ENCODE peak calls at places on chromosomes 5 and 9, in five cellular contexts. One of them, this sample, is unnamed.

GRCh38 chr5:109062669-109063068 is 315.0 kb downstream of the FER start:
- DNase-seq in DMS53: no peak
- DNase-seq in lower leg skin: no peak
- DNase-seq in neural crest cell: no peak
- DNase-seq in GM03348: peak
- DNase-seq in this sample: no peak

GRCh38 chr5:8458038-8458383 is 589.1 kb downstream of the MTRR start:
- DNase-seq in DMS53: peak
- DNase-seq in lower leg skin: no peak
- DNase-seq in neural crest cell: no peak
- DNase-seq in GM03348: no peak
- DNase-seq in this sample: no peak

GRCh38 chr5:82297711-82298110 is 19.6 kb upstream of the RPS23 start:
- DNase-seq in DMS53: no peak
- DNase-seq in lower leg skin: no peak
- DNase-seq in neural crest cell: no peak
- DNase-seq in GM03348: no peak
- DNase-seq in this sample: no peak

GRCh38 chr5:171450423-171451246 is 31.2 kb downstream of the FGF18 start:
- DNase-seq in DMS53: no peak
- DNase-seq in lower leg skin: peak
- DNase-seq in neural crest cell: peak
- DNase-seq in GM03348: peak
- DNase-seq in this sample: peak

GRCh38 chr5:143685416-143685815 is 126.5 kb upstream of the HMHB1 start:
- DNase-seq in DMS53: peak
- DNase-seq in lower leg skin: no peak
- DNase-seq in neural crest cell: no peak
- DNase-seq in GM03348: peak
- DNase-seq in this sample: no peak

GRCh38 chr5:27266184-27266583 is 227.8 kb upstream of the CDH9 start:
- DNase-seq in DMS53: no peak
- DNase-seq in lower leg skin: no peak
- DNase-seq in neural crest cell: no peak
- DNase-seq in GM03348: no peak
- DNase-seq in this sample: no peak

GRCh38 chr5:90402521-90403255 is 6.9 kb downstream of the CETN3 start:
- DNase-seq in DMS53: no peak
- DNase-seq in lower leg skin: no peak
- DNase-seq in neural crest cell: no peak
- DNase-seq in GM03348: no peak
- DNase-seq in this sample: no peak

GRCh38 chr5:145775893-145776444 is 59.2 kb downstream of the PRELID2 start:
- DNase-seq in DMS53: peak
- DNase-seq in lower leg skin: no peak
- DNase-seq in neural crest cell: no peak
- DNase-seq in GM03348: peak
- DNase-seq in this sample: no peak

GRCh38 chr9:34983209-34983608 is 6.3 kb upstream of the DNAJB5 start:
- DNase-seq in DMS53: no peak
- DNase-seq in lower leg skin: no peak
- DNase-seq in neural crest cell: no peak
- DNase-seq in GM03348: no peak
- DNase-seq in this sample: no peak

This sample was measured in ascending aorta.